ENCODE peak calls at places on chromosomes 12 and 14, in four cellular contexts. One of them, this sample, is unnamed.

GRCh38 chr12:92769124-92769901 is 66.5 kb downstream of the PLEKHG7 start:
- DNase-seq in right lobe of liver: no peak
- DNase-seq in adrenal gland: no peak
- DNase-seq in effector memory CD4-positive, alpha-beta T cell: no peak
- DNase-seq in this sample: no peak

GRCh38 chr14:37834275-37834674 is 238.8 kb downstream of the TTC6 start:
- DNase-seq in adrenal gland: no peak
- DNase-seq in effector memory CD4-positive, alpha-beta T cell: no peak
- DNase-seq in right lobe of liver: no peak
- DNase-seq in this sample: no peak

GRCh38 chr14:71856199-71856919 is 75.9 kb upstream of the RGS6 start:
- DNase-seq in right lobe of liver: no peak
- DNase-seq in adrenal gland: peak; percentile 26
- DNase-seq in effector memory CD4-positive, alpha-beta T cell: no peak
- DNase-seq in this sample: no peak

GRCh38 chr14:73833530-73834257 is 17.9 kb upstream of the PTGR2 start:
- DNase-seq in right lobe of liver: peak; percentile 43
- DNase-seq in effector memory CD4-positive, alpha-beta T cell: no peak
- DNase-seq in adrenal gland: no peak
- DNase-seq in this sample: peak; percentile 80

GRCh38 chr12:119720349-119720748 is 52.4 kb downstream of the PRKAB1 start:
- DNase-seq in effector memory CD4-positive, alpha-beta T cell: no peak
- DNase-seq in right lobe of liver: no peak
- DNase-seq in adrenal gland: no peak
- DNase-seq in this sample: no peak

GRCh38 chr12:131867891-131868675 is 26.3 kb upstream of the ULK1 start:
- DNase-seq in adrenal gland: no peak
- DNase-seq in right lobe of liver: no peak
- DNase-seq in effector memory CD4-positive, alpha-beta T cell: no peak
- DNase-seq in this sample: no peak

GRCh38 chr12:54052745-54053624 is 650 bp upstream of the HOXC4 start:
- DNase-seq in adrenal gland: no peak
- DNase-seq in right lobe of liver: no peak
- DNase-seq in effector memory CD4-positive, alpha-beta T cell: no peak
- DNase-seq in this sample: no peak

GRCh38 chr14:61296707-61297502 is 15.8 kb upstream of the TMEM30B start:
- DNase-seq in adrenal gland: no peak
- DNase-seq in right lobe of liver: no peak
- DNase-seq in effector memory CD4-positive, alpha-beta T cell: no peak
- DNase-seq in this sample: no peak

GRCh38 chr12:109461846-109462766 is 15.0 kb downstream of the KCTD10 start:
- DNase-seq in effector memory CD4-positive, alpha-beta T cell: no peak
- DNase-seq in right lobe of liver: peak; percentile 48
- DNase-seq in adrenal gland: peak; percentile 91
- DNase-seq in this sample: peak; percentile 93

GRCh38 chr12:95303476-95303875 is 85.9 kb downstream of the VEZT start:
- DNase-seq in effector memory CD4-positive, alpha-beta T cell: no peak
- DNase-seq in right lobe of liver: no peak
- DNase-seq in adrenal gland: no peak
- DNase-seq in this sample: no peak

GRCh38 chr12:60980558-60980957 is 1279.6 kb upstream of the USP15 start:
- DNase-seq in adrenal gland: no peak
- DNase-seq in effector memory CD4-positive, alpha-beta T cell: no peak
- DNase-seq in right lobe of liver: no peak
- DNase-seq in this sample: no peak

DNA sequence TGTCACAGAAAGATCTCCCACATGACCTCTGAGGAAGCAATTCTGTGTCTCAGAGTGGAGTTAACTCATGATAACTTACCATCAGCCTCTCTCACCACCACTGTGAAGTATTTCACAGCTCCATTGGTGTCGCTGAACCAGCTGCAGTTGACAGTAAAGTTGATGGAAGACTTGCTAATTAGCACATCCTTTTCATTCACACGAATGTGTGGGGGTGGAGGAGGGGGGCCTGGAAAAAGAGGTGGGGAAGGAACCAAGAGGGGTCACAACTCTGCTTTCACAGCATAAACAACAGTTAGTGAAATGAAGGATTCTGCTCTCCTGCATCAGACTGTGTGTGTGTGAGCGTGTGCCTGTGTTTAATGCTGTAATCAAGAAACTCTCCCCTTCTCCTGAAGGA is 82.1 kb downstream of the PTPRB start:
- DNase-seq in effector memory CD4-positive, alpha-beta T cell: no peak
- DNase-seq in adrenal gland: no peak
- DNase-seq in right lobe of liver: no peak
- DNase-seq in this sample: no peak
- H3K27ac ChIP-seq in effector memory CD4-positive, alpha-beta T cell: no peak overlapping the region
- H3K27ac ChIP-seq in adrenal gland: no peak overlapping the region
- H3K27ac ChIP-seq in right lobe of liver: no peak overlapping the region
- H3K27ac ChIP-seq in this sample: no peak overlapping the region

GRCh38 chr12:124370384-124370783 is 75.5 kb downstream of the RFLNA start:
- DNase-seq in right lobe of liver: no peak
- DNase-seq in adrenal gland: no peak
- DNase-seq in effector memory CD4-positive, alpha-beta T cell: no peak
- DNase-seq in this sample: no peak
- H3K27ac ChIP-seq in right lobe of liver: peak overlapping the region; percentile 74
- H3K27ac ChIP-seq in adrenal gland: peak overlapping the region; percentile 96
- H3K27ac ChIP-seq in effector memory CD4-positive, alpha-beta T cell: no peak overlapping the region
- H3K27ac ChIP-seq in this sample: peak overlapping the region; percentile 77

DNA sequence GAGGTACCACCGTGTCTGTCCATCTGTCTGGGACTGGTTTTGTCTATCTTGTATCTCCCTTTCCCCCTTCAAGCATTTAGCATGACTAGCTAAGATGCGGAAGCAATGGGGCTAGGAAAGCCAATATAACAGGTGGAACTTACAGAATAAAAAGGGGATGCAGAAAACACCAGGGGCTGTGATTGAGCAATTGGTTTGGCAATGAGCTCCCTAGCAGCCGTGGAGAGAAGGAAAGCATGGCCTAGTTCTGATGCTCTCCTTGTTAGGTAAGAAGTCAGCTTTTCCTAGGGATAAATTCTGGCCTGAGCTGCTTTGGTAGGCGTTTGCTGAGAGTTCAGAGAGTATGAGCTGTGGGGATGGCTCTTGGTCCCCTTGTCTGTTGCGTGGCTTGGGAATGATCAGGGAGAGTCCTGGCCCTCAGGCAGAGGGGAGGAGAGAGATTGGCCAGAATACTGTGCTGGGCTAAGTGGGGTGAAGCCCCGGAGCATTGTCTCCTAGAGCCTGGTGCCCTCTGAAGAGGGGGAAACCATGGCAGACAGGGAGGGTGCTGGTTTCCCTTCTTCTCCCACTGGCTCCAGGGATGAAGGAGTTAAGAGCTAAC is 7.1 kb downstream of the SETD1B start:
- DNase-seq in effector memory CD4-positive, alpha-beta T cell: no peak
- DNase-seq in adrenal gland: no peak
- DNase-seq in right lobe of liver: no peak
- DNase-seq in this sample: no peak
- H3K27ac ChIP-seq in effector memory CD4-positive, alpha-beta T cell: peak overlapping the region; percentile 36
- H3K27ac ChIP-seq in adrenal gland: peak overlapping the region; percentile 82
- H3K27ac ChIP-seq in right lobe of liver: peak overlapping the region; percentile 67
- H3K27ac ChIP-seq in this sample: no peak overlapping the region

DNA sequence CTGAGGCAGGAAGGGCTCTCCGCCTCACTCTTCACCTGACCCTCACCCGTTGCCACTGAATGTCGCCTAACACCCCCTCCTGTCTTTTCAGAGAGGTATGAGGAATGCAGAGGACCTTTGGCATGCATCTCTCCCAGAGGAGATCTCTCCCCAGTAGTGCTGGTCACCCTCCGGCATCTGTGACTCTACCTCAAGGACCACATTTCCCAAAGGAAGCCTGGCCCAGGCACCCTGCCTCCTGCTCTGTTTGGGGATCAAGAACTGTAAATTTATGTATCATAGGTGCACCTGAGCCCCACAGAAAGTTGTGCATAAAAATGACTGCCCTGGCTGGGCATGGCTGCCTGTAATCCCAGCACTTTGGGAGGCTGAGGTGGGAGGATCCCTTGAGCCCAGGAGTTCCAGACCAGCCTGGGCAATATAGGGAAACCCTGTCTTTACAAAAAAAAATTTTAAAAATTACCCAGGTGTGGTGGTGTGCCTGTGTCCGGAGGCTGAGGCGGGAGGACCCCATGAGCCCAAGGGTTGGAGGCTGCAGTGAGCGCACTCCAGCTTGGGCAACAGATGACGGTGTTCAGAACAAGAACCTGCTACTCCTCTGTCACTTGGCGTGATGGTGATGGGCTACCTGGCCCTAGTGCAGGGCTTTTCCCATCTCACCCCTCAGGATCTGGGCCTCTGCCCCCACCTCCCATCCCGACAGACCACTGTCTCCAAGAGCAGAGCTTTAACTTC is 13.7 kb downstream of the TNFRSF1A start:
- DNase-seq in right lobe of liver: no peak
- DNase-seq in adrenal gland: no peak
- DNase-seq in effector memory CD4-positive, alpha-beta T cell: no peak
- DNase-seq in this sample: peak; percentile 39
- H3K27ac ChIP-seq in right lobe of liver: no peak overlapping the region
- H3K27ac ChIP-seq in adrenal gland: peak overlapping the region; percentile 4
- H3K27ac ChIP-seq in effector memory CD4-positive, alpha-beta T cell: no peak overlapping the region
- H3K27ac ChIP-seq in this sample: no peak overlapping the region

This sample was measured in right cardiac atrium.